ENCODE peak calls at places on chromosome 5, in six cellular contexts. E is lower leg skin, U is iPS-NIHi11, N is OCI-LY7, K is brain microvascular endothelial cell, Q is choroid plexus epithelial cell. G is an unnamed sample.

GRCh38 chr5:119389288-119390065 is 33.7 kb downstream of the TNFAIP8 start:
- DNase-seq in U (no peak), N (no peak), E (no peak), Q (no peak), K (no peak), G (no peak)

GRCh38 chr5:54524704-54525103 is 7.1 kb downstream of the SNX18 start:
- DNase-seq in U (no peak), K (peak), Q (peak), N (no peak), E (no peak), G (no peak)

GRCh38 chr5:62627901-62628300 is 49.3 kb downstream of the LRRC70 start:
- DNase-seq in N (no peak), K (no peak), U (no peak), E (no peak), Q (no peak), G (no peak)

GRCh38 chr5:42522783-42523182 is 99.5 kb downstream of the GHR start:
- DNase-seq in K (no peak), N (no peak), E (no peak), U (no peak), Q (no peak), G (no peak)

GRCh38 chr5:148830220-148830619 is 3.8 kb downstream of the ADRB2 start:
- DNase-seq in Q (no peak), N (no peak), U (no peak), E (no peak), K (no peak), G (no peak)

GRCh38 chr5:34673463-34674125 is 17.5 kb downstream of the RAI14 start:
- DNase-seq in K (no peak), Q (no peak), E (no peak), U (no peak), N (no peak), G (no peak)

GRCh38 chr5:167363065-167363464 is 928.4 kb upstream of the WWC1 start:
- DNase-seq in N (no peak), K (no peak), E (no peak), U (no peak), Q (no peak), G (no peak)

GRCh38 chr5:177498013-177498847 is 826 bp upstream of the PDLIM7 start:
- DNase-seq in Q (peak), K (no peak), N (no peak), U (no peak), E (no peak), G (no peak)

GRCh38 chr5:176817369-176817841 is 7.0 kb downstream of the UNC5A start:
- DNase-seq in U (peak), Q (no peak), K (no peak), E (no peak), N (no peak), G (no peak)

GRCh38 chr5:171713152-171713551 is 72.5 kb upstream of the SMIM23 start:
- DNase-seq in U (no peak), N (no peak), K (no peak), E (no peak), Q (no peak), G (no peak)

GRCh38 chr5:138491284-138491648 is 26.0 kb downstream of the EGR1 start:
- DNase-seq in N (no peak), U (no peak), K (no peak), Q (no peak), E (no peak), G (no peak)

GRCh38 chr5:110549301-110549700 is 177.2 kb downstream of the TMEM232 start:
- DNase-seq in K (no peak), N (no peak), U (no peak), E (no peak), Q (no peak), G (peak)

GRCh38 chr5:124801551-124801950 is 55.1 kb upstream of the ZNF608 start:
- DNase-seq in K (no peak), U (no peak), Q (no peak), E (no peak), N (no peak), G (no peak)

GRCh38 chr5:175286981-175287380 is 157.0 kb downstream of the DRD1 start:
- DNase-seq in E (no peak), N (no peak), U (no peak), Q (no peak), K (no peak), G (no peak)

GRCh38 chr5:55665065-55665464 is 47.1 kb downstream of the SLC38A9 start:
- DNase-seq in K (peak), Q (no peak), N (no peak), U (no peak), E (no peak), G (no peak)

GRCh38 chr5:142929602-142930001 is 159.4 kb downstream of the ARHGAP26 start:
- DNase-seq in E (no peak), N (no peak), K (peak), U (no peak), Q (peak), G (no peak)

G was measured in retinal pigment epithelial cell.